ENCODE peak calls at places on chromosomes 11 and 22, in six cellular contexts. One of them, this sample, is unnamed.

GRCh38 chr11:122069946-122070345 is 46.1 kb downstream of the BLID start:
- DNase-seq in heart right ventricle: peak
- DNase-seq in mesothelial cell of epicardium: peak
- DNase-seq in kidney epithelial cell: peak
- DNase-seq in fibroblast of lung: peak
- DNase-seq in heart left ventricle: peak
- DNase-seq in this sample: no peak

GRCh38 chr22:39414886-39415285 is 15.3 kb downstream of the TAB1 start:
- DNase-seq in heart right ventricle: peak
- DNase-seq in mesothelial cell of epicardium: no peak
- DNase-seq in kidney epithelial cell: no peak
- DNase-seq in fibroblast of lung: no peak
- DNase-seq in heart left ventricle: peak
- DNase-seq in this sample: no peak

GRCh38 chr11:66183581-66184048 is 84.8 kb upstream of the RAB1B start:
- DNase-seq in heart right ventricle: no peak
- DNase-seq in mesothelial cell of epicardium: no peak
- DNase-seq in kidney epithelial cell: no peak
- DNase-seq in fibroblast of lung: no peak
- DNase-seq in heart left ventricle: no peak
- DNase-seq in this sample: no peak

GRCh38 chr11:122007611-122008071 is 108.4 kb downstream of the BLID start:
- DNase-seq in heart right ventricle: peak
- DNase-seq in mesothelial cell of epicardium: no peak
- DNase-seq in kidney epithelial cell: no peak
- DNase-seq in fibroblast of lung: peak
- DNase-seq in heart left ventricle: peak
- DNase-seq in this sample: no peak

GRCh38 chr11:63764712-63765631 is 3.6 kb downstream of the ZFTA start:
- DNase-seq in heart right ventricle: peak
- DNase-seq in mesothelial cell of epicardium: no peak
- DNase-seq in kidney epithelial cell: no peak
- DNase-seq in fibroblast of lung: peak
- DNase-seq in heart left ventricle: no peak
- DNase-seq in this sample: no peak

GRCh38 chr11:100863080-100863581 is 176.0 kb downstream of the ARHGAP42 start:
- DNase-seq in heart right ventricle: peak
- DNase-seq in mesothelial cell of epicardium: no peak
- DNase-seq in kidney epithelial cell: peak
- DNase-seq in fibroblast of lung: peak
- DNase-seq in heart left ventricle: peak
- DNase-seq in this sample: no peak

GRCh38 chr11:18802381-18803257 is 11.0 kb upstream of the PTPN5 start:
- DNase-seq in heart right ventricle: peak
- DNase-seq in mesothelial cell of epicardium: peak
- DNase-seq in kidney epithelial cell: peak
- DNase-seq in fibroblast of lung: peak
- DNase-seq in heart left ventricle: peak
- DNase-seq in this sample: no peak

GRCh38 chr22:38709306-38709705 is 3.6 kb downstream of the GTPBP1 start:
- DNase-seq in heart right ventricle: no peak
- DNase-seq in mesothelial cell of epicardium: no peak
- DNase-seq in kidney epithelial cell: no peak
- DNase-seq in fibroblast of lung: no peak
- DNase-seq in heart left ventricle: no peak
- DNase-seq in this sample: no peak

GRCh38 chr11:3049430-3050243 is 7.6 kb downstream of the CARS1 start:
- DNase-seq in heart right ventricle: peak
- DNase-seq in mesothelial cell of epicardium: no peak
- DNase-seq in kidney epithelial cell: peak
- DNase-seq in fibroblast of lung: peak
- DNase-seq in heart left ventricle: peak
- DNase-seq in this sample: no peak

GRCh38 chr22:35043251-35043931 is 22.6 kb upstream of the ISX start:
- DNase-seq in heart right ventricle: no peak
- DNase-seq in mesothelial cell of epicardium: no peak
- DNase-seq in kidney epithelial cell: no peak
- DNase-seq in fibroblast of lung: no peak
- DNase-seq in heart left ventricle: no peak
- DNase-seq in this sample: no peak

GRCh38 chr22:41857160-41857859 is 24.4 kb downstream of the SREBF2 start:
- DNase-seq in heart right ventricle: peak
- DNase-seq in mesothelial cell of epicardium: no peak
- DNase-seq in kidney epithelial cell: no peak
- DNase-seq in fibroblast of lung: peak
- DNase-seq in heart left ventricle: peak
- DNase-seq in this sample: no peak

GRCh38 chr11:45083544-45084087 is 62.8 kb upstream of the PRDM11 start:
- DNase-seq in heart right ventricle: no peak
- DNase-seq in mesothelial cell of epicardium: no peak
- DNase-seq in kidney epithelial cell: no peak
- DNase-seq in fibroblast of lung: no peak
- DNase-seq in heart left ventricle: no peak
- DNase-seq in this sample: no peak
- TF ChIP-seq CTCF in heart right ventricle: no peak
- TF ChIP-seq CTCF in mesothelial cell of epicardium: no peak
- TF ChIP-seq CTCF in kidney epithelial cell: peak
- TF ChIP-seq CTCF in fibroblast of lung: peak
- TF ChIP-seq CTCF in heart left ventricle: peak
- TF ChIP-seq CTCF in this sample: peak

DNA sequence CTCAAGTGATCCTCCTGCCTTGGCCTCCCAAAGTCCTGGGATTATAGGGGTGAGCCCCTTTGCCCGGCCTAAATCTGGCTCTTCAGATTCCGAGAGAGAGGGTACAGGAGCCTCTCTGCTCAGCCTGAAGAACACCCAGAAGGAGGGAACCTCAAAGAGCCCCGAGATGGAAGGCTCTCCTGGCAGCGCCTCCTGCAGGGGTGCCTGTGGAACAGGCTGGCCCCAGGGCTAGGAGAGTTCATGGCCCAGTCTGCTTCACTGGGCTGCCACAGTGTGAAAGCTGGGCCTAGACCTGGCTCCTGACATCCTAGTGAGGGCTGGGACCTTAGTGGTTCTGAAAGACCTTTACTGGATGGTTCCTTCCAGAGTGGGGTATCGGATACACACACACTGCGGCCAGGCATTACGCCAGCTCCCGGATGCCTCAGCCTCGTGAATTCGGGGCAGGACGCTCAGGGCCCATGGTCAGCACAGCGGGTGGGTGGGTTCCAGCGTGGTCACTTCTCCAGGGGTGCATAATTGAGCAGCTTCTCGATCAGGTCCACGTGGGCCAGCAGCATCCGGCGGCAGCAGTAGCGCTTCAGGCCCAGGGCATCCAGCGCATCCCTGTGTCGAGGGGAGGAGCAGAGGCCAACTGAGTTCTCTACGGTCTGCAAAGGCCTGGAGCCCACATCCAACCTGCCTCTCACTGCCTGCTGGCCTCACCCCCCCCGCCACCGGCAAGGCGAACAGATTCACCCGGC is 2.3 kb downstream of the POLR2L start:
- DNase-seq in heart right ventricle: no peak
- DNase-seq in mesothelial cell of epicardium: no peak
- DNase-seq in kidney epithelial cell: no peak
- DNase-seq in fibroblast of lung: no peak
- DNase-seq in heart left ventricle: no peak
- DNase-seq in this sample: no peak
- TF ChIP-seq CTCF in heart right ventricle: no peak
- TF ChIP-seq CTCF in mesothelial cell of epicardium: no peak
- TF ChIP-seq CTCF in kidney epithelial cell: peak
- TF ChIP-seq CTCF in fibroblast of lung: peak
- TF ChIP-seq CTCF in heart left ventricle: no peak
- TF ChIP-seq CTCF in this sample: peak

DNA sequence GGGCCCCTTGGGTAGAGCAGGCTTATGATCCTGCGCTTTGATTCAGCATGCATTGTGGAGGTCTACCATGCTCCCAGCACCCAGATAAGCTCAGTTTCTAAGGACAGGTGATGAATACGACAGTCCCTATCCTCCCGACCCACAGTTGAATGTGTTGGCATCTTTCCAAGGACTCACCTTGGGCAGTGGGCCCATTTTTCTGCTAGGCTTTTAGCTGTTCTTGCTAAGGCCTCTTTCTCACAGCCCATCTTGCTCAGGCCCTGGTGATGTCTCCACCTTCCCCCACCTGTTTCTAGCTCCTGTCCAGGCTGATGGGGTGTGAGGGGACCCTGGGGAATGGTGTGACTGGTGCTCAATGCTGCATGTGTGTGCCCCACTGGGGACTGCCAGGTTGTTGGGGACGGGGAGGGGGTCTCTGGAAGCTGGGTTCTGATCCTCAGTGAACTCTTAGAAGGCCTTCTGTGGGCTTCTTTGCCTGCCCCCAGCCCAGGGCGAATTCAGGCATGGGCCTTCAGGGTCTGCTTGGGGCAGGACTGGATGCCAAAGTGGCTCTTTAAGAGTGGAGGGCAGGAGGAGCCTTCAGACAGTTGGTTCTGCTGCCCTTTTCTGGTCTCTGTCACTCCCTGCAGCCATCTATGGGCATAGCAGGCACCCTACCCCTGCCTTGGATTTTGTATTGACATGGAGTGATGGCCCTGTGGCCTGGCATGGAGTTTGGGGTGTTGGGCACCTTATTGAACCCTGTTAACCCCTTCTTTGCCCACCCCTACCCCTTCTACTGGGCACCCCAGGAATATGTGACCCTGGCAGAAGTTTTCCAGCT is 33.1 kb downstream of the PHLDB1 start:
- DNase-seq in heart right ventricle: no peak
- DNase-seq in mesothelial cell of epicardium: no peak
- DNase-seq in kidney epithelial cell: no peak
- DNase-seq in fibroblast of lung: no peak
- DNase-seq in heart left ventricle: no peak
- DNase-seq in this sample: no peak
- TF ChIP-seq CTCF in heart right ventricle: peak
- TF ChIP-seq CTCF in mesothelial cell of epicardium: no peak
- TF ChIP-seq CTCF in kidney epithelial cell: peak
- TF ChIP-seq CTCF in fibroblast of lung: no peak
- TF ChIP-seq CTCF in heart left ventricle: peak
- TF ChIP-seq CTCF in this sample: no peak

DNA sequence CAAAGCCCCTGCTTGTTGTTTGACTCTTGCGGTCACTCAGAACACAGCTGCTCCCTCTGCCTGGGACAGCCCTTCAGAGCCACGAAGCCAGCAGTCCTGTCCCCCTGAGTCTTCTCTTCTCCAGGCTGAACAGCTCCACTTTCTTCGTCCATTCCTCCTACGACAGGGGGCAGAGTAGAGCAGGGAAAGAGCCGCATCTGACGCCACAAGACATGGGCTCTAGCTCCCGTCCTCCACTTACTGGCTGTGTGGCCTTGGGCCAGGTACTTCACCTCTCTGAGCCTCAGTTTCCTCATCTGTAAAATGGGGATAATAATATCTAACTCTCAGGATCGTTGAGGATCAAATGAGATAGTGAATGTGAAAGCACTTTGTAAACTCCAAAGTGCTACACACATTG is 29.9 kb downstream of the CHRDL2 start:
- DNase-seq in heart right ventricle: no peak
- DNase-seq in mesothelial cell of epicardium: no peak
- DNase-seq in kidney epithelial cell: no peak
- DNase-seq in fibroblast of lung: no peak
- DNase-seq in heart left ventricle: no peak
- DNase-seq in this sample: no peak
- TF ChIP-seq CTCF in heart right ventricle: no peak
- TF ChIP-seq CTCF in mesothelial cell of epicardium: no peak
- TF ChIP-seq CTCF in kidney epithelial cell: peak
- TF ChIP-seq CTCF in fibroblast of lung: no peak
- TF ChIP-seq CTCF in heart left ventricle: no peak
- TF ChIP-seq CTCF in this sample: peak

DNA sequence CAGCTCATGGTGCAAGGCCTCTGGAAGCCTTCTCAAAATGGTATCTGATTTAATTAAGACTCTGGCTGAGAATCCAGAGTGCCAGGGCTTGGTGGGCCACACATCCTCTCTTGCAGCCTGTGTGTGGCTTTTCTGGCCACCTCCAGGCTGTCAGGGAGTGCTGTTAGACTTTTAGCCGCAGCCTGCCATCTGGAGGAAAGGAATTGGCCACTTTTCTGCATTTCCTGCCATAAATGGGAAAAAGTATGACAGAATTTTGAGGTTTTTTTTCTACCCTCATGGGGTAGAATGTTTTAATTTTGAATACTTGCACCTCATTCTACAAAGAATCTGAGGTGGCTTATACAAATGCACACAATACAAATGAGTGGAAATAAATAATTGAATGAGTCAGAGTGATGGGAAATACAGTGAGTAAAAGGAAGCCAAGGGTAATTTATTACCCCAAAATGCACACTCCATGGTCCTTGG is 218.4 kb downstream of the ADAMTS15 start:
- DNase-seq in heart right ventricle: no peak
- DNase-seq in mesothelial cell of epicardium: no peak
- DNase-seq in kidney epithelial cell: no peak
- DNase-seq in fibroblast of lung: peak
- DNase-seq in heart left ventricle: no peak
- DNase-seq in this sample: no peak
- TF ChIP-seq CTCF in heart right ventricle: no peak
- TF ChIP-seq CTCF in mesothelial cell of epicardium: no peak
- TF ChIP-seq CTCF in kidney epithelial cell: no peak
- TF ChIP-seq CTCF in fibroblast of lung: peak
- TF ChIP-seq CTCF in heart left ventricle: peak
- TF ChIP-seq CTCF in this sample: no peak

This sample was measured in D721Med.